ENCODE peak calls at places on chromosome 20, in six cellular contexts. K, Y, A, G, B and T are unnamed samples.

GRCh38 chr20:45372646-45373352 is 5.3 kb downstream of the TP53TG5 start:
- DNase-seq in K (peak), Y (no peak), A (no peak), G (no peak), B (peak), T (no peak)

GRCh38 chr20:15475483-15475882 is 1097.8 kb downstream of the KIF16B start:
- DNase-seq in K (peak), Y (peak), A (no peak), G (no peak), B (peak), T (no peak)

GRCh38 chr20:5784735-5785134 is 34.5 kb downstream of the SHLD1 start:
- DNase-seq in K (no peak), Y (peak), A (no peak), G (no peak), B (no peak), T (peak)

GRCh38 chr20:57663241-57663640 is 43.0 kb upstream of the ZBP1 start:
- DNase-seq in K (peak), Y (peak), A (no peak), G (no peak), B (peak), T (no peak)

GRCh38 chr20:61130156-61130555 is 121.9 kb upstream of the CDH4 start:
- DNase-seq in K (no peak), Y (no peak), A (no peak), G (no peak), B (no peak), T (no peak)

GRCh38 chr20:7926767-7927166 is 13.5 kb downstream of the HAO1 start:
- DNase-seq in K (no peak), Y (peak), A (peak), G (peak), B (no peak), T (no peak)

GRCh38 chr20:25248501-25249172 is 752 bp downstream of the PYGB start:
- DNase-seq in K (no peak), Y (peak), A (peak), G (no peak), B (no peak), T (peak)

GRCh38 chr20:11549172-11550117 is 368.2 kb upstream of the BTBD3 start:
- DNase-seq in K (no peak), Y (no peak), A (no peak), G (no peak), B (no peak), T (no peak)

GRCh38 chr20:20711413-20711812 is 1.0 kb downstream of the RALGAPA2 start:
- DNase-seq in K (peak), Y (peak), A (no peak), G (no peak), B (no peak), T (peak)

GRCh38 chr20:32294071-32294470 is 16.6 kb downstream of the KIF3B start:
- DNase-seq in K (no peak), Y (no peak), A (no peak), G (no peak), B (no peak), T (no peak)

GRCh38 chr20:58587467-58587866 is 63.6 kb upstream of the STX16 start:
- DNase-seq in K (peak), Y (no peak), A (no peak), G (no peak), B (no peak), T (no peak)

GRCh38 chr20:38242848-38243449 is 17.6 kb downstream of the KIAA1755 start:
- DNase-seq in K (peak), Y (no peak), A (no peak), G (peak), B (no peak), T (peak)

GRCh38 chr20:48957053-48957481 is 35.6 kb downstream of the ARFGEF2 start:
- DNase-seq in K (no peak), Y (no peak), A (no peak), G (no peak), B (no peak), T (peak)

GRCh38 chr20:50957276-50957675 is 1.1 kb downstream of the DPM1 start:
- DNase-seq in K (no peak), Y (no peak), A (no peak), G (no peak), B (no peak), T (peak)

GRCh38 chr20:5652626-5653573 is 97.3 kb upstream of the SHLD1 start:
- DNase-seq in K (no peak), Y (no peak), A (peak), G (no peak), B (no peak), T (no peak)

GRCh38 chr20:31666258-31667042 is 28.7 kb downstream of the COX4I2 start:
- DNase-seq in K (peak), Y (peak), A (no peak), G (no peak), B (peak), T (peak)

GRCh38 chr20:57680934-57681914 is 28.6 kb downstream of the PMEPA1 start:
- DNase-seq in K (peak), Y (no peak), A (no peak), G (no peak), B (no peak), T (no peak)

GRCh38 chr20:59273699-59274380 is 26.6 kb upstream of the EDN3 start:
- DNase-seq in K (no peak), Y (no peak), A (no peak), G (no peak), B (no peak), T (no peak)

GRCh38 chr20:41889871-41890224 is 271.7 kb upstream of the CHD6 start:
- DNase-seq in K (no peak), Y (no peak), A (no peak), G (no peak), B (no peak), T (no peak)

GRCh38 chr20:11544029-11544678 is 373.5 kb upstream of the BTBD3 start:
- DNase-seq in K (no peak), Y (peak), A (peak), G (peak), B (no peak), T (peak)

GRCh38 chr20:56797023-56797422 is 167.9 kb downstream of the TFAP2C start:
- DNase-seq in K (no peak), Y (no peak), A (no peak), G (no peak), B (no peak), T (no peak)

DNA sequence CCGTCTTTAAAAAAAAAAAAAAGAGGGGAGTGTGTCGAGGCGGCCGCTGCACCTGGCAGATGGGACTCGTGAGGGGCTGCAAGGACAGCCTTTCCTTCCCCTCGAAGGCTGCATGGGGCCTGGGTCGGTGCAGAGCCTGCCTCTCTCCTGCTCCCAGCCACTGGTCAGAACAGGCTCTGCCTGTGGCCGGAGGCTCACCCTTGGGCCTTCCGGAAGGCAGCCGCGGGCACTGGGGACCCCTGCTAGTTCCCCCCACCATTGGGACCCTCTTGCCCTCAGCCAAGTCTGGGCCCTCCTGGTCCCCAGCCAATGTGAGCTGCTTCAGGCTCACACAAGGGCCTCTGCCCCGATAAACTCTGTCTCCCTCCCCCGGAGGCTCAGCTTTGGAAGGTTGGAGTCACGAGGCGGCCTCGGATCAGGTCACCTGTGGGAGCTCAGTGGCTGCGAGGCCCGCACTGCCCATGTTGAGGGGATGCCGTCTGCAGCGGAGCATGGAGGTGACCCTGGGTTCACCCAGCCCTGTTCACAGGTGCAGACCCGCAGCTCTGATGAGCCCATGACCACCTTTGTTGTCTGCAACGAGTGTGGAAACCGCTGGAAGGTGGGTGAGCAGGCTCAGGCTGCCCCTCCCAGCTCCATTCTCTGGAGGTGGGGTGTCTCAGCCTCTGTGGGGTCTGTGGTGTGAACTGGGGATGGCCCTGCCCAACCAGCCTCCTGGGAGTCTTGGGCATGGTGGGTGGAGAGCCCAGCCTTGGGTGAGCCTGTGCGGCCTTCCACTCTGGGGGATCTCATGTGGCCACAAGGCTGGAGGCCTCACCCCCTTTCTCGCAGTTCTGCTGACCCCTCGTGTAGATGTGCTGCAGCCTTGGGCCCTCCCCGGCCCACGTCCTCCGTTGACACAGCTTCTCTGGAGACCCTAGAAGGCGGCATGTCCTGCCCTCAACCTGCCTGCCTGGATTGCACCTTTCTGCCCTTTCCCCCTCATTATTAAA is 7.7 kb downstream of the RGS19 start:
- DNase-seq in K (no peak), Y (no peak), A (no peak), G (no peak), B (no peak), T (no peak)
- TF ChIP-seq POLR2A in K (no peak), Y (no peak), A (no peak), G (no peak), B (no peak), T (no peak)

DNA sequence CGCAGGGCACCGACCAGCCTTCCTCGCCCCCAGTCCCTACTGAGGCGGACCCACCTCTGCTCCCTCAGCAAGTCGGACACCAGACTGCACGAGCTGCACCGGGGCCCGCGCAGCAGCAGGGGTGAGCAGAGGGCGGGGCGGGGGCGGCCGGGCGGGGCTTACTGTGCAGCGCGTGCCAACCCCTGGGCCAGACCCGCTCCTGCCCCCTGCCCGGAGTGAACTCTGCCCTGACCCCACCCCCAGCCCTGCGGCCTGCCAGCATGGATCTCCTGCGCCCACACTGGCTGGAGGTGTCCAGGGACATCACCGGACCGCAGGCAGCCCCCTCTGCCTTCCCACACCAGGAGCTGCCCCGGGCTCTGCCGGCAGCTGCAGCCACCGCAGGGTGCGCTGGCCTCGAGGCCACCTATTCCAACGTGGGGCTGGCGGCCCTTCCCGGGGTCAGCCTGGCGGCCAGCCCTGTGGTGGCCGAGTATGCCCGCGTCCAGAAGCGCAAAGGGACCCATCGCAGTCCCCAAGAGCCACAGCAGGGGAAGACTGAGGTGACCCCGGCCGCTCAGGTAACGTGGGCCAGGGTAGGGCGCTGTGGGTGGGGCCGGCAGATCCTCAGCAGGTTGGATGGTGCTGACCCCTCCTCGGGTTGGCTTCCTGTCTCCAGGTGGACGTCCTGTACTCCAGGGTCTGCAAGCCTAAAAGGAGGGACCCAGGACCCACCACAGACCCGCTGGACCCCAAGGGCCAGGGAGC is 1.5 kb upstream of the SLC2A4RG start:
- DNase-seq in K (peak), Y (no peak), A (no peak), G (no peak), B (no peak), T (peak)
- TF ChIP-seq POLR2A in K (no peak), Y (no peak), A (no peak), G (no peak), B (no peak), T (no peak)

DNA sequence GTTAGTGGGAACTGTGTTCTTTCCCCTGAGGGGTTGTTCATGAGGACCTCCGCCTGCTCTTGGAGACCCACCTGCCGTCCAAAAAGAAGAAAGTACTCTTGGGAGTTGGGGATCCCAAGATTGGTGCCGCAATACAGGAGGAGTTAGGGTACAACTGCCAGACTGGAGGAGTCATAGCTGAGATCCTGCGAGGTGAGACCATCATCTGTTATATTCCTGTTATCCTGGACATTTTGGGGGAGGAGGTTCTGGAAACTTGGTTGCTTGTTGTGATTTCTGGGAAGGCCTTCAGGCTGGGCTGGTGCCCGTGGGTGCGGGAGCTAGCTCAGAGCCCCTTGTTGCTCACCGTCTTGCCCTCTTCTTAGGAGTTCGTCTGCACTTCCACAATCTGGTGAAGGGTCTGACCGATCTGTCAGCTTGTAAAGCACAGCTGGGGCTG is 2.0 kb downstream of the NOP56 start:
- DNase-seq in K (no peak), Y (no peak), A (no peak), G (no peak), B (no peak), T (no peak)
- TF ChIP-seq POLR2A in K (no peak), Y (no peak), A (no peak), G (no peak), B (no peak), T (no peak)

DNA sequence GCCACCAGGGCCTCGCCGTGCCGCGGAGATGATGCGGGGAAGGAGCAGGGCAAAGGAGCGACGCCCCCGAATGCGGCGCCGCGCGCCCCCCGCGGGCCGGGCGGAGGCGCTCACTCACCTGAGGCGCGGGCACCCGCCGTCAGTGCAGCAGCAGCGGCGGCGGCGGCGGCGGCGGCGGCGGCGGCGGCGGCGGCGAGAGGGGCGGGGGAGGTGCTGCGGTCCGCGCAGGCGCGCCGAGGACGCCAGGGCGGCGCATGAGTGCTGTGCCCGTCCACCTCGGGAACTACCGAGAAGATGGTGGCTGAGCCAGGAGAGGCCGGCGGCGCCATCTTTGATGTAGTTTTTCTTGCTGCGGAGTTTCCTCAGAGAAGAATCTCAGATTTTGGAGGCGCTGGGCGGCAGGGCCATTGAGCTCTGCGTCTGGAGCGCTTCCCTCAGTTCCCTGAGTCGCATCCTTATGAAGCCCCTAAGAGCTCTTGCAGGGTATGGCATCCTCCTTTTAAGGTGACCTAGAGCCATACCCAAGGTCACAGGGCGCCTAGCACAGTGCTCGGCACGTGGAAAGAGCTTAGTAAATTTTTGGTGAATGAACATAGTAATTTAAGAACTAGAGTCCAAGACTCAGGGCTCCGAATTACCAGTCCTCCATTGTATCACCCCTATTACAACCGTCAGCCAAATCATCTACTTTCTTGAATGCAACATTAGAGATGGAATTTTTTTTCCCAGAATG is at the start of gene NDRG3:
- DNase-seq in K (peak), Y (peak), A (peak), G (peak), B (peak), T (peak)
- TF ChIP-seq POLR2A in K (no peak), Y (peak), A (no peak), G (peak), B (no peak), T (no peak)